ENCODE peak calls at places on chromosomes 16 and 17, in four cellular contexts. R is neuronal stem cell, W is IMR-90, S is mesenchymal stem cell. E is an unnamed sample.

GRCh38 chr16:1244881-1245280 is 4.4 kb downstream of the TPSAB1 start:
- DNase-seq in R (no peak), S (no peak), W (no peak), E (no peak)

GRCh38 chr17:54944796-54945195 is 23.7 kb downstream of the COX11 start:
- DNase-seq in R (no peak), S (peak; percentile 26), W (peak; percentile 12), E (no peak)

GRCh38 chr17:72357764-72358365 is 237.0 kb downstream of the SOX9 start:
- DNase-seq in S (no peak), R (no peak), W (peak; percentile 36), E (no peak)

GRCh38 chr17:49588726-49589555 is 13.3 kb downstream of the NXPH3 start:
- DNase-seq in R (no peak), W (peak; percentile 51), S (no peak), E (no peak)

GRCh38 chr17:13775450-13775849 is 173.7 kb upstream of the HS3ST3A1 start:
- DNase-seq in R (no peak), S (no peak), W (no peak), E (no peak)

GRCh38 chr17:44358066-44358465 is 5.6 kb downstream of the FAM171A2 start:
- DNase-seq in S (no peak), W (no peak), R (no peak), E (no peak)

GRCh38 chr17:2800367-2800766 is 4.1 kb downstream of the RAP1GAP2 start:
- DNase-seq in S (no peak), W (no peak), R (no peak), E (no peak)

GRCh38 chr16:11914759-11915643 is 755 bp downstream of the GSPT1 start:
- DNase-seq in R (no peak), W (peak; percentile 28), S (peak; percentile 59), E (no peak)

GRCh38 chr17:19354123-19354522 is 8.4 kb downstream of the B9D1 start:
- DNase-seq in S (peak; percentile 85), R (no peak), W (peak; percentile 94), E (no peak)

GRCh38 chr16:87240211-87241134 is 76.7 kb downstream of the C16orf95 start:
- DNase-seq in W (peak; percentile 21), R (no peak), S (peak; percentile 44), E (no peak)

GRCh38 chr17:57463103-57463885 is 207.0 kb downstream of the MSI2 start:
- DNase-seq in R (no peak), W (peak; percentile 95), S (peak; percentile 84), E (no peak)

GRCh38 chr16:85608515-85608885 is 4.6 kb upstream of the GSE1 start:
- DNase-seq in S (no peak), R (no peak), W (no peak), E (no peak)

GRCh38 chr17:64022631-64023063 is 2.2 kb upstream of the ICAM2 start:
- DNase-seq in R (no peak), W (no peak), S (no peak), E (no peak)

GRCh38 chr17:45143767-45144198 is 4.5 kb upstream of the HEXIM1 start:
- DNase-seq in R (no peak), W (peak; percentile 80), S (peak; percentile 57), E (peak; percentile 88)

GRCh38 chr16:81758376-81758775 is 20.7 kb upstream of the PLCG2 start:
- DNase-seq in S (peak; percentile 18), R (no peak), W (peak; percentile 9), E (no peak)

GRCh38 chr16:84829168-84829965 is 9.6 kb downstream of the CRISPLD2 start:
- DNase-seq in R (no peak), S (peak; percentile 88), W (peak; percentile 93), E (no peak)

GRCh38 chr17:8963665-8964258 is 1.7 kb downstream of the PIK3R5 start:
- DNase-seq in R (peak; percentile 35), W (no peak), S (no peak), E (no peak)

GRCh38 chr17:69047368-69048263 is 13.1 kb downstream of the ABCA9 start:
- DNase-seq in S (peak; percentile 80), W (peak; percentile 75), R (no peak), E (no peak)

GRCh38 chr17:80264048-80264792 is 3.6 kb downstream of the RNF213 start:
- DNase-seq in R (no peak), S (no peak), W (no peak), E (no peak)

GRCh38 chr17:65368341-65368740 is 193.1 kb downstream of the AXIN2 start:
- DNase-seq in W (no peak), S (no peak), R (no peak), E (no peak)

GRCh38 chr16:70523013-70523620 is at the start of gene COG4:
- DNase-seq in R (peak; percentile 83), W (peak; percentile 79), S (peak; percentile 91), E (peak; percentile 83)
- H3K14ac ChIP-seq in R (no peak within 1 kb of the TSS), W (peak within 1 kb of the TSS; percentile 96), S (no peak within 1 kb of the TSS), E (peak within 1 kb of the TSS; percentile 95)

DNA sequence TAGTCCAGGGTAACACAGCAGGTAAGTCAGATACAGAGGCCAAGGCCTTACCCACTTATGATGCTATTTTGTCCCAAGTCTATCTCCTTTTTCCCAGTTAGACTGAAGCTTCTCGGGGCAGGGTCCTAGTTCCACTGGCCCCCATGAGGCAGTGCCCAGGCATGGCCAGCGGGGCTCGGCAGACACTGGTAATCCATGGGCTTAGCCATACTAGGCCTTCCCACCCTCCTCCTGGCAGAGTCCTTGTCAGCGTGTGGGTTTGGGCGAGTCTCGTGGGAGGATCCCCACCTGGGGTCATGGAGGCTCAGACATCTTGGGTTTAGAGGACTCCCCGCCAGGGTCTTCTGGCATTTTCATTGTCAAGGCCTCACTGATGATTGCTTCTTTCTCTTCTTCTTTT is 84.7 kb upstream of the BRD7 start:
- DNase-seq in R (no peak), W (no peak), S (no peak), E (no peak)
- H3K27ac ChIP-seq in R (no peak overlapping the region), W (no peak overlapping the region), S (no peak overlapping the region), E (no peak overlapping the region)

DNA sequence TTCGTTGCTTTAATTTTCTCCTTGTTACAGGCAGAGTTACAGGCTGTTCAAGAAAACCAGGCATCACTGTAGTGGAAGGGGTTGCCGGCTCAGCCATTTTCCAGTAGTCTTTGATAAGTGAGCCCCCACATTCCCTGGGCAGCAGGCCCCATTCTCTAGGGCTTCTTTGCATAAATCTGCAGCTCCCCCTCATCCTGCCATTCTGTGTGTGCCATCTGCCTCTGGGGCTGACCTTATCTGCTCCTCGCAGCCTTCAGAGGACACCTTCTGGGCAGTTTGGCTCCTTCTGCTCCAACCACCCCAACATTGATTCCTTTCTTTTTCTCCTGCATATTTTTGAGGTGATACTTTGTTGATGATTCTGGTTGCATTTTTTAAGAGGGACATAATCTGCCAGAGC is 17.0 kb downstream of the RND2 start:
- DNase-seq in S (no peak), R (no peak), W (peak; percentile 24), E (no peak)
- H3K14ac ChIP-seq in S (no peak overlapping the region), R (no peak overlapping the region), W (no peak overlapping the region), E (no peak overlapping the region)

DNA sequence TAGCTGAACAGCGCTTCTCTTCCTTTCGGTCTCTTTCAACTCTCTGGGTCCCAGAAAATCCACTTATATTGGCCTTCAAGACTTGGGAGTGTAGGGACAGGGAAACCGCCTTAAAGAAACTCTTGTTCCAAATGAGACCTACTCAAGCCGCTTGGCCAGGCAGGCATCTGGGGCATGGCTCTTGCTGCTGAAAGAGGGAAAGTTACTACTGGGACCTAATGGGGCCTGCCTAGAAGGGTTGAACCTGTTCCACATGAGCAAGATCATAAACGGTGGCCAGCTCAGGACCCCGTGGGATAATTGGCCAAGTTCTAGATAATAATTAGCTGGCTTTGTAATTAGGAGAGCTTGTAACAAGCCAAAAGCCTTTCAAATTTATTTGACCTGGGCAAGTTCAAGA is 13.2 kb downstream of the CDH1 start:
- DNase-seq in R (no peak), W (no peak), S (no peak), E (no peak)
- H3K27ac ChIP-seq in R (no peak overlapping the region), W (no peak overlapping the region), S (no peak overlapping the region), E (no peak overlapping the region)

GRCh38 chr16:26457896-26458295 is 608.8 kb upstream of the C16orf82 start:
- DNase-seq in R (no peak), S (no peak), W (no peak), E (no peak)

GRCh38 chr16:26457061-26457460 is 609.7 kb upstream of the C16orf82 start:
- DNase-seq in R (no peak), W (no peak), S (no peak), E (no peak)

GRCh38 chr16:26453215-26453614 is 613.5 kb upstream of the C16orf82 start:
- DNase-seq in R (no peak), S (no peak), W (no peak), E (no peak)

GRCh38 chr16:26454102-26454501 is 612.6 kb upstream of the C16orf82 start:
- DNase-seq in S (no peak), R (no peak), W (no peak), E (no peak)

DNA sequence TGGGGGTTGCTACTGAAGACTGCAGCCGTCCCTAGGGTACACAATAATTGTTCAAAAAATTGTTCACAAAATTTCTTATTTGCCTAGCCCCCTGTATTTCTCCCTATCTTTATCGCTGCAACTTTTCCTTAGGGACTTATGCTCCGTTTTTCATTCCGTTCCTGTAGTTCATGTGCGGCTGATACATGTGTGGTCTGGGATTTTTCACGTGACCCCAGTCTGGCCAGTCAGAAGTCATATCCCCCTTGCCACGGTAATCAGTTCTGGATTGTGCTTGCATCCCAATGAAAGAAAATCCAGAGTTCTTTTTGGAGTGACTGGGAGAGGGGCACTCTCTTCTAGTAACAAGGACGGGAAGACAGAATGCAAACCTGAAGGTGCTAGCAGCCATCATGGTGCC is 610.7 kb upstream of the C16orf82 start:
- DNase-seq in S (no peak), W (no peak), R (no peak), E (no peak)
- H3K14ac ChIP-seq in S (no peak overlapping the region), W (no peak overlapping the region), R (no peak overlapping the region), E (no peak overlapping the region)

GRCh38 chr17:17966399-17966798 is 5.8 kb downstream of the TOM1L2 start:
- DNase-seq in R (no peak), W (no peak), S (no peak), E (no peak)
- H3K27ac ChIP-seq in R (no peak overlapping the region), W (no peak overlapping the region), S (no peak overlapping the region), E (no peak overlapping the region)